ENCODE peak calls at places on chromosome 7, in eight cellular contexts. One of them, this sample, is unnamed.

GRCh38 chr7:136870799-136871487 is 2.5 kb downstream of the CHRM2 start:
- DNase-seq in NT2/D1: no peak
- DNase-seq in AG10803: no peak
- DNase-seq in endothelial cell of umbilical vein: no peak
- DNase-seq in epithelial cell of esophagus: no peak
- DNase-seq in testis: peak
- DNase-seq in kidney: no peak
- DNase-seq in dorsolateral prefrontal cortex: no peak
- DNase-seq in this sample: peak

GRCh38 chr7:143214789-143215679 is 6.8 kb upstream of the TAS2R40 start:
- DNase-seq in NT2/D1: peak
- DNase-seq in AG10803: peak
- DNase-seq in endothelial cell of umbilical vein: peak
- DNase-seq in epithelial cell of esophagus: peak
- DNase-seq in testis: peak
- DNase-seq in kidney: no peak
- DNase-seq in dorsolateral prefrontal cortex: no peak
- DNase-seq in this sample: peak

GRCh38 chr7:39741942-39742623 is 118.7 kb downstream of the RALA start:
- DNase-seq in NT2/D1: peak
- DNase-seq in AG10803: peak
- DNase-seq in endothelial cell of umbilical vein: no peak
- DNase-seq in epithelial cell of esophagus: peak
- DNase-seq in testis: peak
- DNase-seq in kidney: no peak
- DNase-seq in dorsolateral prefrontal cortex: no peak
- DNase-seq in this sample: no peak

GRCh38 chr7:124930655-124931597 is 1.3 kb upstream of the POT1 start:
- DNase-seq in NT2/D1: no peak
- DNase-seq in AG10803: no peak
- DNase-seq in endothelial cell of umbilical vein: no peak
- DNase-seq in epithelial cell of esophagus: no peak
- DNase-seq in testis: no peak
- DNase-seq in kidney: no peak
- DNase-seq in dorsolateral prefrontal cortex: no peak
- DNase-seq in this sample: no peak

GRCh38 chr7:40680657-40681056 is 545.9 kb downstream of the SUGCT start:
- DNase-seq in NT2/D1: peak
- DNase-seq in AG10803: peak
- DNase-seq in endothelial cell of umbilical vein: peak
- DNase-seq in epithelial cell of esophagus: peak
- DNase-seq in testis: no peak
- DNase-seq in kidney: no peak
- DNase-seq in dorsolateral prefrontal cortex: no peak
- DNase-seq in this sample: no peak

GRCh38 chr7:144384555-144385245 is 18.8 kb downstream of the NOBOX start:
- DNase-seq in NT2/D1: no peak
- DNase-seq in AG10803: peak
- DNase-seq in endothelial cell of umbilical vein: no peak
- DNase-seq in epithelial cell of esophagus: peak
- DNase-seq in testis: no peak
- DNase-seq in kidney: peak
- DNase-seq in dorsolateral prefrontal cortex: no peak
- DNase-seq in this sample: no peak

GRCh38 chr7:25389489-25390106 is 161.3 kb upstream of the NPVF start:
- DNase-seq in NT2/D1: peak
- DNase-seq in AG10803: peak
- DNase-seq in endothelial cell of umbilical vein: peak
- DNase-seq in epithelial cell of esophagus: peak
- DNase-seq in testis: peak
- DNase-seq in kidney: no peak
- DNase-seq in dorsolateral prefrontal cortex: no peak
- DNase-seq in this sample: no peak

GRCh38 chr7:138981332-138982203 is at the start of gene KIAA1549:
- DNase-seq in NT2/D1: peak
- DNase-seq in AG10803: peak
- DNase-seq in endothelial cell of umbilical vein: peak
- DNase-seq in epithelial cell of esophagus: peak
- DNase-seq in testis: peak
- DNase-seq in kidney: peak
- DNase-seq in dorsolateral prefrontal cortex: no peak
- DNase-seq in this sample: peak

GRCh38 chr7:51303142-51303525 is 13.5 kb downstream of the COBL start:
- DNase-seq in NT2/D1: no peak
- DNase-seq in AG10803: no peak
- DNase-seq in endothelial cell of umbilical vein: no peak
- DNase-seq in epithelial cell of esophagus: no peak
- DNase-seq in testis: no peak
- DNase-seq in kidney: peak
- DNase-seq in dorsolateral prefrontal cortex: no peak
- DNase-seq in this sample: no peak

GRCh38 chr7:87083865-87084519 is 24.5 kb upstream of the ELAPOR2 start:
- DNase-seq in NT2/D1: no peak
- DNase-seq in AG10803: peak
- DNase-seq in endothelial cell of umbilical vein: no peak
- DNase-seq in epithelial cell of esophagus: peak
- DNase-seq in testis: no peak
- DNase-seq in kidney: no peak
- DNase-seq in dorsolateral prefrontal cortex: no peak
- DNase-seq in this sample: no peak

DNA sequence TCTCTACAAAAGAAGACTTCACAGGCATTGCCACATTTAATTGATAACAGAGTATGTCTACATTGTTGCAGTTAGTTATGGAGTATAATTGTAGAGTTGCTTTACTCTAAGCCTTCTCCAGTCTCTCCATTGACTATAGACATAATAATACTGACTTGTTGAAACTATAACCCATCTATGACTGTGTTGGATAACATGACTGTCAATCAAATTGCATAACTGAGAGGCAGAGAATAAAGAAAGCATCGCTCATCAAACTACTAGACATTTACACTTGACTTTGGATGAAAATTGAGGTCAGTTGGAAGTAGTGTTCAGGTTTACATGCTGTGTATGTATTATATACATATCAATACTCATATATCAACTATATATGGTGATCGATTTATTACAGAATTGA is 3.4 kb upstream of the ATXN7L1 start:
- DNase-seq in NT2/D1: no peak
- DNase-seq in AG10803: no peak
- DNase-seq in endothelial cell of umbilical vein: no peak
- DNase-seq in epithelial cell of esophagus: peak
- DNase-seq in testis: no peak
- DNase-seq in kidney: no peak
- DNase-seq in dorsolateral prefrontal cortex: no peak
- DNase-seq in this sample: no peak
- H3K4me3 ChIP-seq in NT2/D1: no peak
- H3K4me3 ChIP-seq in AG10803: no peak
- H3K4me3 ChIP-seq in endothelial cell of umbilical vein: no peak
- H3K4me3 ChIP-seq in epithelial cell of esophagus: no peak
- H3K4me3 ChIP-seq in testis: no peak
- H3K4me3 ChIP-seq in kidney: no peak
- H3K4me3 ChIP-seq in dorsolateral prefrontal cortex: no peak
- H3K4me3 ChIP-seq in this sample: no peak

DNA sequence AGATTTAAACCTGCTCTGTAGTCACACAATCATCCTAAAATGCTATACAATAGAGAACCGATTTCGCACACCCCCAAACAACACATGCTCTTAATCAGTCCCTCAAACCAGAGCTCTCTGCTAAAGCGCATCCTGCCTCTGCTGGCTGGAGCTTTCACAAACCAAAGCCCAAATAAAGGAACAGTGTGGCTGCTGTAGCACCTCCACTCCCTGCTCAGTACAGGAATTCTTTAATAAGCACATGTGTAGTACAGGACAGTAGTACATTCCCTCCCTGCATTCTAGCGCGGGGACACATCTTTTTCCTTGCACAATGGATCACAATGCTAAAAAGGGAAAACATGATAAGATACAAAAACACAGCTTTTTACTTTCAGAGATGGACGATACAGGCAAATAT is 684.6 kb downstream of the MAGI2 start:
- DNase-seq in NT2/D1: no peak
- DNase-seq in AG10803: peak
- DNase-seq in endothelial cell of umbilical vein: no peak
- DNase-seq in epithelial cell of esophagus: no peak
- DNase-seq in testis: no peak
- DNase-seq in kidney: no peak
- DNase-seq in dorsolateral prefrontal cortex: no peak
- DNase-seq in this sample: no peak
- H3K4me3 ChIP-seq in NT2/D1: no peak
- H3K4me3 ChIP-seq in AG10803: peak
- H3K4me3 ChIP-seq in endothelial cell of umbilical vein: no peak
- H3K4me3 ChIP-seq in epithelial cell of esophagus: no peak
- H3K4me3 ChIP-seq in testis: peak
- H3K4me3 ChIP-seq in kidney: peak
- H3K4me3 ChIP-seq in dorsolateral prefrontal cortex: peak
- H3K4me3 ChIP-seq in this sample: peak

GRCh38 chr7:7971308-7972040 is 2.9 kb downstream of the GLCCI1 start:
- DNase-seq in NT2/D1: no peak
- DNase-seq in AG10803: no peak
- DNase-seq in endothelial cell of umbilical vein: no peak
- DNase-seq in epithelial cell of esophagus: no peak
- DNase-seq in testis: no peak
- DNase-seq in kidney: no peak
- DNase-seq in dorsolateral prefrontal cortex: no peak
- DNase-seq in this sample: no peak

GRCh38 chr7:7970113-7970619 is 1.6 kb downstream of the GLCCI1 start:
- DNase-seq in NT2/D1: no peak
- DNase-seq in AG10803: no peak
- DNase-seq in endothelial cell of umbilical vein: no peak
- DNase-seq in epithelial cell of esophagus: no peak
- DNase-seq in testis: no peak
- DNase-seq in kidney: no peak
- DNase-seq in dorsolateral prefrontal cortex: no peak
- DNase-seq in this sample: no peak

GRCh38 chr7:7970620-7971307 is 2.2 kb downstream of the GLCCI1 start:
- DNase-seq in NT2/D1: no peak
- DNase-seq in AG10803: no peak
- DNase-seq in endothelial cell of umbilical vein: peak
- DNase-seq in epithelial cell of esophagus: no peak
- DNase-seq in testis: no peak
- DNase-seq in kidney: no peak
- DNase-seq in dorsolateral prefrontal cortex: no peak
- DNase-seq in this sample: no peak

GRCh38 chr7:7972927-7973594 is 4.5 kb downstream of the GLCCI1 start:
- DNase-seq in NT2/D1: no peak
- DNase-seq in AG10803: no peak
- DNase-seq in endothelial cell of umbilical vein: no peak
- DNase-seq in epithelial cell of esophagus: no peak
- DNase-seq in testis: no peak
- DNase-seq in kidney: no peak
- DNase-seq in dorsolateral prefrontal cortex: no peak
- DNase-seq in this sample: no peak

DNA sequence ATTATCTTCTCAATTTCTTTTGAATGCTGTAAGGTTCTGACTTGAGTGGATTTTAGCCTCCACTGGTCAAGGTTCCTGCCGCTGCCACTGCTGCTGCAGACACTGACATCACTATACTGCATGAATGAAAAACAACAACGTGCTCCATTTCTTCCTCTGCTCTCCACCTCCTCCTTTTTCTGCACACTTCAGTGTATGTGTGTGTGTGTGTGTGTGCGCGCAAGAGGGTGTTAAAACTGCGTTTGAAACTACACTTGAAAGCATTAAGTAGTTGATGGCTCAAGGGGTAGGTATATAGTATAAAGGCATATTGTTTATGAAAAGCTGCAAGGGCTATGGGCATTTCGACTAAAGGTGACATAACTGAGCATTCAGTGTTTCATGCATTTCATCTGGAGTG is 3.5 kb downstream of the GLCCI1 start:
- DNase-seq in NT2/D1: no peak
- DNase-seq in AG10803: no peak
- DNase-seq in endothelial cell of umbilical vein: no peak
- DNase-seq in epithelial cell of esophagus: no peak
- DNase-seq in testis: no peak
- DNase-seq in kidney: no peak
- DNase-seq in dorsolateral prefrontal cortex: no peak
- DNase-seq in this sample: no peak
- H3K4me3 ChIP-seq in NT2/D1: peak
- H3K4me3 ChIP-seq in AG10803: no peak
- H3K4me3 ChIP-seq in endothelial cell of umbilical vein: no peak
- H3K4me3 ChIP-seq in epithelial cell of esophagus: no peak
- H3K4me3 ChIP-seq in testis: no peak
- H3K4me3 ChIP-seq in kidney: peak
- H3K4me3 ChIP-seq in dorsolateral prefrontal cortex: peak
- H3K4me3 ChIP-seq in this sample: no peak

GRCh38 chr7:30916255-30916654 is 4.6 kb downstream of the AQP1 start:
- DNase-seq in NT2/D1: no peak
- DNase-seq in AG10803: no peak
- DNase-seq in endothelial cell of umbilical vein: no peak
- DNase-seq in epithelial cell of esophagus: no peak
- DNase-seq in testis: no peak
- DNase-seq in kidney: no peak
- DNase-seq in dorsolateral prefrontal cortex: no peak
- DNase-seq in this sample: no peak
- H3K4me3 ChIP-seq in NT2/D1: no peak
- H3K4me3 ChIP-seq in AG10803: no peak
- H3K4me3 ChIP-seq in endothelial cell of umbilical vein: no peak
- H3K4me3 ChIP-seq in epithelial cell of esophagus: no peak
- H3K4me3 ChIP-seq in testis: no peak
- H3K4me3 ChIP-seq in kidney: peak
- H3K4me3 ChIP-seq in dorsolateral prefrontal cortex: no peak
- H3K4me3 ChIP-seq in this sample: peak

GRCh38 chr7:66095010-66095409 is 19.4 kb downstream of the ASL start:
- DNase-seq in NT2/D1: no peak
- DNase-seq in AG10803: no peak
- DNase-seq in endothelial cell of umbilical vein: no peak
- DNase-seq in epithelial cell of esophagus: no peak
- DNase-seq in testis: no peak
- DNase-seq in kidney: no peak
- DNase-seq in dorsolateral prefrontal cortex: no peak
- DNase-seq in this sample: no peak

GRCh38 chr7:66100408-66101050 is 14.1 kb upstream of the CRCP start:
- DNase-seq in NT2/D1: no peak
- DNase-seq in AG10803: no peak
- DNase-seq in endothelial cell of umbilical vein: no peak
- DNase-seq in epithelial cell of esophagus: no peak
- DNase-seq in testis: no peak
- DNase-seq in kidney: no peak
- DNase-seq in dorsolateral prefrontal cortex: no peak
- DNase-seq in this sample: no peak

GRCh38 chr7:66099232-66099550 is 15.5 kb upstream of the CRCP start:
- DNase-seq in NT2/D1: no peak
- DNase-seq in AG10803: peak
- DNase-seq in endothelial cell of umbilical vein: no peak
- DNase-seq in epithelial cell of esophagus: no peak
- DNase-seq in testis: no peak
- DNase-seq in kidney: no peak
- DNase-seq in dorsolateral prefrontal cortex: no peak
- DNase-seq in this sample: no peak

GRCh38 chr7:66105263-66105748 is 9.3 kb upstream of the CRCP start:
- DNase-seq in NT2/D1: no peak
- DNase-seq in AG10803: no peak
- DNase-seq in endothelial cell of umbilical vein: no peak
- DNase-seq in epithelial cell of esophagus: no peak
- DNase-seq in testis: no peak
- DNase-seq in kidney: peak
- DNase-seq in dorsolateral prefrontal cortex: no peak
- DNase-seq in this sample: no peak

GRCh38 chr7:66099551-66100407 is 14.9 kb upstream of the CRCP start:
- DNase-seq in NT2/D1: no peak
- DNase-seq in AG10803: peak
- DNase-seq in endothelial cell of umbilical vein: peak
- DNase-seq in epithelial cell of esophagus: peak
- DNase-seq in testis: peak
- DNase-seq in kidney: peak
- DNase-seq in dorsolateral prefrontal cortex: peak
- DNase-seq in this sample: peak
- H3K4me3 ChIP-seq in NT2/D1: peak
- H3K4me3 ChIP-seq in AG10803: peak
- H3K4me3 ChIP-seq in endothelial cell of umbilical vein: no peak
- H3K4me3 ChIP-seq in epithelial cell of esophagus: peak
- H3K4me3 ChIP-seq in testis: peak
- H3K4me3 ChIP-seq in kidney: peak
- H3K4me3 ChIP-seq in dorsolateral prefrontal cortex: peak
- H3K4me3 ChIP-seq in this sample: peak